ENCODE peak calls at places on chromosome 13, in nine cellular contexts. One of them, this sample, is unnamed.
A peak's percentile ranks its signal among the peaks of the same experiment; 100 is the strongest.

GRCh38 chr13:50235604-50236003 is 220.4 kb downstream of the KCNRG start:
- DNase-seq in PC-3: no peak
- DNase-seq in CD8-positive, alpha-beta T cell: no peak
- DNase-seq in cardiac muscle cell: no peak
- DNase-seq in HCT116: no peak
- DNase-seq in dorsolateral prefrontal cortex: no peak
- DNase-seq in right lobe of liver: no peak
- DNase-seq in retinal pigment epithelial cell: no peak
- DNase-seq in fibroblast of lung: no peak
- DNase-seq in this sample: no peak

GRCh38 chr13:33489563-33489962 is 204.0 kb upstream of the STARD13 start:
- DNase-seq in PC-3: no peak
- DNase-seq in CD8-positive, alpha-beta T cell: no peak
- DNase-seq in cardiac muscle cell: no peak
- DNase-seq in HCT116: no peak
- DNase-seq in dorsolateral prefrontal cortex: no peak
- DNase-seq in right lobe of liver: no peak
- DNase-seq in retinal pigment epithelial cell: no peak
- DNase-seq in fibroblast of lung: no peak
- DNase-seq in this sample: no peak

GRCh38 chr13:34914416-34914815 is 27.7 kb upstream of the NBEA start:
- DNase-seq in PC-3: no peak
- DNase-seq in CD8-positive, alpha-beta T cell: no peak
- DNase-seq in cardiac muscle cell: no peak
- DNase-seq in HCT116: no peak
- DNase-seq in dorsolateral prefrontal cortex: no peak
- DNase-seq in right lobe of liver: no peak
- DNase-seq in retinal pigment epithelial cell: no peak
- DNase-seq in fibroblast of lung: no peak
- DNase-seq in this sample: no peak

GRCh38 chr13:40777166-40777956 is 6.4 kb upstream of the MRPS31 start:
- DNase-seq in PC-3: peak; percentile 55
- DNase-seq in CD8-positive, alpha-beta T cell: peak; percentile 66
- DNase-seq in cardiac muscle cell: peak; percentile 71
- DNase-seq in HCT116: peak; percentile 65
- DNase-seq in dorsolateral prefrontal cortex: no peak
- DNase-seq in right lobe of liver: no peak
- DNase-seq in retinal pigment epithelial cell: no peak
- DNase-seq in fibroblast of lung: peak; percentile 43
- DNase-seq in this sample: no peak

GRCh38 chr13:32318072-32318471 is 2.8 kb downstream of the BRCA2 start:
- DNase-seq in PC-3: no peak
- DNase-seq in CD8-positive, alpha-beta T cell: no peak
- DNase-seq in cardiac muscle cell: no peak
- DNase-seq in HCT116: no peak
- DNase-seq in dorsolateral prefrontal cortex: no peak
- DNase-seq in right lobe of liver: no peak
- DNase-seq in retinal pigment epithelial cell: no peak
- DNase-seq in fibroblast of lung: no peak
- DNase-seq in this sample: no peak

GRCh38 chr13:31887311-31887710 is 144.3 kb upstream of the FRY start:
- DNase-seq in PC-3: no peak
- DNase-seq in CD8-positive, alpha-beta T cell: no peak
- DNase-seq in cardiac muscle cell: no peak
- DNase-seq in HCT116: no peak
- DNase-seq in dorsolateral prefrontal cortex: no peak
- DNase-seq in right lobe of liver: no peak
- DNase-seq in retinal pigment epithelial cell: no peak
- DNase-seq in fibroblast of lung: peak; percentile 53
- DNase-seq in this sample: peak; percentile 15

GRCh38 chr13:19646062-19646461 is 12.6 kb downstream of the MPHOSPH8 start:
- DNase-seq in PC-3: no peak
- DNase-seq in CD8-positive, alpha-beta T cell: no peak
- DNase-seq in cardiac muscle cell: no peak
- DNase-seq in HCT116: no peak
- DNase-seq in dorsolateral prefrontal cortex: no peak
- DNase-seq in right lobe of liver: no peak
- DNase-seq in retinal pigment epithelial cell: no peak
- DNase-seq in fibroblast of lung: no peak
- DNase-seq in this sample: no peak

GRCh38 chr13:43057653-43058317 is 34.4 kb downstream of the DNAJC15 start:
- DNase-seq in PC-3: no peak
- DNase-seq in CD8-positive, alpha-beta T cell: no peak
- DNase-seq in cardiac muscle cell: no peak
- DNase-seq in HCT116: peak; percentile 68
- DNase-seq in dorsolateral prefrontal cortex: no peak
- DNase-seq in right lobe of liver: no peak
- DNase-seq in retinal pigment epithelial cell: no peak
- DNase-seq in fibroblast of lung: peak; percentile 58
- DNase-seq in this sample: no peak

GRCh38 chr13:76677047-76677446 is 209.2 kb downstream of the KCTD12 start:
- DNase-seq in PC-3: no peak
- DNase-seq in CD8-positive, alpha-beta T cell: no peak
- DNase-seq in cardiac muscle cell: no peak
- DNase-seq in HCT116: no peak
- DNase-seq in dorsolateral prefrontal cortex: no peak
- DNase-seq in right lobe of liver: no peak
- DNase-seq in retinal pigment epithelial cell: peak; percentile 41
- DNase-seq in fibroblast of lung: peak; percentile 64
- DNase-seq in this sample: no peak

GRCh38 chr13:87122551-87122950 is 548.6 kb upstream of the SLITRK5 start:
- DNase-seq in PC-3: peak; percentile 54
- DNase-seq in CD8-positive, alpha-beta T cell: no peak
- DNase-seq in cardiac muscle cell: no peak
- DNase-seq in HCT116: no peak
- DNase-seq in dorsolateral prefrontal cortex: no peak
- DNase-seq in right lobe of liver: no peak
- DNase-seq in retinal pigment epithelial cell: no peak
- DNase-seq in fibroblast of lung: peak; percentile 61
- DNase-seq in this sample: no peak

GRCh38 chr13:105346141-105346766 is 1189.2 kb downstream of the EFNB2 start:
- DNase-seq in PC-3: peak; percentile 70
- DNase-seq in CD8-positive, alpha-beta T cell: no peak
- DNase-seq in cardiac muscle cell: no peak
- DNase-seq in HCT116: peak; percentile 26
- DNase-seq in dorsolateral prefrontal cortex: no peak
- DNase-seq in right lobe of liver: no peak
- DNase-seq in retinal pigment epithelial cell: peak; percentile 86
- DNase-seq in fibroblast of lung: peak; percentile 94
- DNase-seq in this sample: peak; percentile 52

GRCh38 chr13:27038323-27038722 is 133.3 kb downstream of the USP12 start:
- DNase-seq in PC-3: peak; percentile 79
- DNase-seq in CD8-positive, alpha-beta T cell: no peak
- DNase-seq in cardiac muscle cell: no peak
- DNase-seq in HCT116: peak; percentile 34
- DNase-seq in dorsolateral prefrontal cortex: no peak
- DNase-seq in right lobe of liver: no peak
- DNase-seq in retinal pigment epithelial cell: peak; percentile 62
- DNase-seq in fibroblast of lung: peak; percentile 93
- DNase-seq in this sample: no peak

GRCh38 chr13:40345654-40346372 is 320.6 kb downstream of the FOXO1 start:
- DNase-seq in PC-3: no peak
- DNase-seq in CD8-positive, alpha-beta T cell: peak; percentile 23
- DNase-seq in cardiac muscle cell: no peak
- DNase-seq in HCT116: no peak
- DNase-seq in dorsolateral prefrontal cortex: no peak
- DNase-seq in right lobe of liver: peak; percentile 81
- DNase-seq in retinal pigment epithelial cell: no peak
- DNase-seq in fibroblast of lung: no peak
- DNase-seq in this sample: no peak

GRCh38 chr13:30617315-30618185 is at the start of gene USPL1:
- DNase-seq in PC-3: peak; percentile 96
- DNase-seq in CD8-positive, alpha-beta T cell: peak; percentile 99
- DNase-seq in cardiac muscle cell: peak; percentile 98
- DNase-seq in HCT116: peak; percentile 98
- DNase-seq in dorsolateral prefrontal cortex: peak; percentile 96
- DNase-seq in right lobe of liver: peak; percentile 99
- DNase-seq in retinal pigment epithelial cell: peak; percentile 96
- DNase-seq in fibroblast of lung: peak; percentile 100
- DNase-seq in this sample: peak; percentile 99
- TF ChIP-seq CTCF in PC-3: no peak
- TF ChIP-seq CTCF in CD8-positive, alpha-beta T cell: no peak
- TF ChIP-seq CTCF in cardiac muscle cell: no peak
- TF ChIP-seq CTCF in HCT116: no peak
- TF ChIP-seq CTCF in dorsolateral prefrontal cortex: peak; percentile 17
- TF ChIP-seq CTCF in right lobe of liver: peak; percentile 24
- TF ChIP-seq CTCF in retinal pigment epithelial cell: peak; percentile 4
- TF ChIP-seq CTCF in fibroblast of lung: no peak
- TF ChIP-seq CTCF in this sample: peak; percentile 27

GRCh38 chr13:46392967-46393366 is 5.9 kb upstream of the RUBCNL start:
- DNase-seq in PC-3: peak; percentile 28
- DNase-seq in CD8-positive, alpha-beta T cell: no peak
- DNase-seq in cardiac muscle cell: no peak
- DNase-seq in HCT116: no peak
- DNase-seq in dorsolateral prefrontal cortex: no peak
- DNase-seq in right lobe of liver: no peak
- DNase-seq in retinal pigment epithelial cell: no peak
- DNase-seq in fibroblast of lung: no peak
- DNase-seq in this sample: no peak
- H3K4me3 ChIP-seq in PC-3: no peak overlapping the region
- H3K4me3 ChIP-seq in CD8-positive, alpha-beta T cell: no peak overlapping the region
- H3K4me3 ChIP-seq in cardiac muscle cell: no peak overlapping the region
- H3K4me3 ChIP-seq in HCT116: no peak overlapping the region
- H3K4me3 ChIP-seq in dorsolateral prefrontal cortex: no peak overlapping the region
- H3K4me3 ChIP-seq in right lobe of liver: no peak overlapping the region
- H3K4me3 ChIP-seq in retinal pigment epithelial cell: no peak overlapping the region
- H3K4me3 ChIP-seq in fibroblast of lung: no peak overlapping the region
- H3K4me3 ChIP-seq in this sample: no peak overlapping the region

DNA sequence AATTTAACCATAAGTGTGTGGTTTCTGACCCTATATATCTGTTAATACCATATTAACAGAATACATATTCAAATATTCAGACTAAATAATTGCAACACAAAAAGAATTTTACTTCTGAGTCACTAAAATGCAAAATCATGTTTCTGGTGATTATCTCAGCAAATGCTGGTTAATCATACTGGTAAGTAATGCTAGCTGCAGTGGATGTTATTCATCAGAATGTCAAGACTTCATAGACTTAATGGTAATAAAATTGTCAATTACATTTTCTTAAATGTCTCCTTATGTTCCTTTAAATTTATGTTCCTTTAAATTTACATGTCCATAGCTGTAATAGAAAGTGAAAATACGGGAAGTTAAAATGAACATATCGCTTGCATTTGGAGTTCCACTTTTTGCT is 853.1 kb downstream of the SLITRK6 start:
- DNase-seq in PC-3: no peak
- DNase-seq in CD8-positive, alpha-beta T cell: no peak
- DNase-seq in cardiac muscle cell: no peak
- DNase-seq in HCT116: no peak
- DNase-seq in dorsolateral prefrontal cortex: no peak
- DNase-seq in right lobe of liver: no peak
- DNase-seq in retinal pigment epithelial cell: no peak
- DNase-seq in fibroblast of lung: no peak
- DNase-seq in this sample: no peak
- TF ChIP-seq CTCF in PC-3: no peak
- TF ChIP-seq CTCF in CD8-positive, alpha-beta T cell: no peak
- TF ChIP-seq CTCF in cardiac muscle cell: no peak
- TF ChIP-seq CTCF in HCT116: no peak
- TF ChIP-seq CTCF in dorsolateral prefrontal cortex: no peak
- TF ChIP-seq CTCF in right lobe of liver: no peak
- TF ChIP-seq CTCF in retinal pigment epithelial cell: no peak
- TF ChIP-seq CTCF in fibroblast of lung: no peak
- TF ChIP-seq CTCF in this sample: no peak

DNA sequence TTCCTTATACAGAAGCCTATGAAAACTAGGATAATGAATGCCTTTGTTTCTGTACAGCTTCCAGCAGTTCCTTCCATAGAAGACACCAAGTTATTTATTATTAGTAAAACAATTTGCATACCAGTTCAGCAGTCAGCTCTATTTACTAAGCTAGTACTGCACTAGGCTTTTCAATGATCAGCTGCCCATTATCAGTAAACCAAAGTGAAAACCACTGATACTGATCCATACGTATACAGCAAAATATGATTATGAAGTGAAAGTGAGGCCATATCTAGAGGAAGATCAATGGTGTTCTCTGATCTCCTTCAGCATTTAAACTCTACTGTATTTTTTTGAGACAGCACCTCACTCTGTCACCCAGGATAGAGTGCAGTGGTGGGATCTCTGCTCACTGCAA is 3.2 kb downstream of the TPT1 start:
- DNase-seq in PC-3: no peak
- DNase-seq in CD8-positive, alpha-beta T cell: no peak
- DNase-seq in cardiac muscle cell: no peak
- DNase-seq in HCT116: no peak
- DNase-seq in dorsolateral prefrontal cortex: no peak
- DNase-seq in right lobe of liver: no peak
- DNase-seq in retinal pigment epithelial cell: no peak
- DNase-seq in fibroblast of lung: no peak
- DNase-seq in this sample: no peak
- H3K4me3 ChIP-seq in PC-3: peak overlapping the region; percentile 95
- H3K4me3 ChIP-seq in CD8-positive, alpha-beta T cell: no peak overlapping the region
- H3K4me3 ChIP-seq in cardiac muscle cell: no peak overlapping the region
- H3K4me3 ChIP-seq in HCT116: no peak overlapping the region
- H3K4me3 ChIP-seq in dorsolateral prefrontal cortex: peak overlapping the region; percentile 93
- H3K4me3 ChIP-seq in right lobe of liver: peak overlapping the region; percentile 94
- H3K4me3 ChIP-seq in retinal pigment epithelial cell: peak overlapping the region; percentile 4
- H3K4me3 ChIP-seq in fibroblast of lung: peak overlapping the region; percentile 71
- H3K4me3 ChIP-seq in this sample: peak overlapping the region; percentile 83

GRCh38 chr13:82758056-82758455 is 1124.2 kb downstream of the SLITRK1 start:
- DNase-seq in PC-3: peak; percentile 48
- DNase-seq in CD8-positive, alpha-beta T cell: no peak
- DNase-seq in cardiac muscle cell: peak; percentile 13
- DNase-seq in HCT116: peak; percentile 7
- DNase-seq in dorsolateral prefrontal cortex: no peak
- DNase-seq in right lobe of liver: no peak
- DNase-seq in retinal pigment epithelial cell: no peak
- DNase-seq in fibroblast of lung: no peak
- DNase-seq in this sample: no peak
- TF ChIP-seq CTCF in PC-3: peak; percentile 58
- TF ChIP-seq CTCF in CD8-positive, alpha-beta T cell: no peak
- TF ChIP-seq CTCF in cardiac muscle cell: peak; percentile 32
- TF ChIP-seq CTCF in HCT116: no peak
- TF ChIP-seq CTCF in dorsolateral prefrontal cortex: no peak
- TF ChIP-seq CTCF in right lobe of liver: peak; percentile 34
- TF ChIP-seq CTCF in retinal pigment epithelial cell: peak; percentile 52
- TF ChIP-seq CTCF in fibroblast of lung: no peak
- TF ChIP-seq CTCF in this sample: peak; percentile 33

DNA sequence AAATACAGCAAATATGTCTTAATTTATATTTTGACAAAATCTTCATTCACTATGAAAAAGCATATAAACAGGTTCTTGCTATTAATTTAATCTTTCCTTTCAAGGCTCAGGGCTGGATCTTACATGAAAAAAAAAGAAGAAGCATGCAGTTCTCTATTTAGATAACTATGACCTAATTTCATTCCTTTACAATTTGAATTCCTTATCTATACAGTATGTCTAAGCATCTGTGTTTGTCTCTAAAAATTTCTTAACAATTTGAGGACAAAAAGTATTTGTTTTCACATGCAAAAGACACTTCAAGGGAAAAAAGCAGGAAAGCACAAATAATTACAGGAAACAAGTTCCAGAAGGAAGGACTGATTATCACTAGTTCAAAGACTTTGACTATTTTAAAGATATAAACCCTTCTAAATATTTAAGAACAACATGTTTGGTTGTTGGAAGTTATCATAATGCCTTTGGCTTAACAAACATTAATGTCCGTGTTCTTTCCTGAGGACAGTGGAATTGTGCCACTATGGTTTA is 157.5 kb downstream of the TBC1D4 start:
- DNase-seq in PC-3: no peak
- DNase-seq in CD8-positive, alpha-beta T cell: no peak
- DNase-seq in cardiac muscle cell: no peak
- DNase-seq in HCT116: no peak
- DNase-seq in dorsolateral prefrontal cortex: no peak
- DNase-seq in right lobe of liver: no peak
- DNase-seq in retinal pigment epithelial cell: no peak
- DNase-seq in fibroblast of lung: peak; percentile 9
- DNase-seq in this sample: no peak
- H3K4me3 ChIP-seq in PC-3: no peak overlapping the region
- H3K4me3 ChIP-seq in CD8-positive, alpha-beta T cell: peak overlapping the region; percentile 55
- H3K4me3 ChIP-seq in cardiac muscle cell: no peak overlapping the region
- H3K4me3 ChIP-seq in HCT116: no peak overlapping the region
- H3K4me3 ChIP-seq in dorsolateral prefrontal cortex: no peak overlapping the region
- H3K4me3 ChIP-seq in right lobe of liver: no peak overlapping the region
- H3K4me3 ChIP-seq in retinal pigment epithelial cell: no peak overlapping the region
- H3K4me3 ChIP-seq in fibroblast of lung: no peak overlapping the region
- H3K4me3 ChIP-seq in this sample: no peak overlapping the region